ENCODE peak calls at places on chromosomes 6 and 20, in ten cellular contexts. B is astrocyte of the hippocampus; M is NCI-H1436 treated with DMSO at 0.1 percent for 48 hours; V is RWPE1; P is GM19239; O is cardiac fibroblast; K is amygdala; Q is A549; H is activated naive CD8-positive, alpha-beta T cell treated with anti-CD3 and anti-CD28 coated beads for 36 hours; G is trophoblast cell. X is an unnamed sample.

GRCh38 chr6:158056804-158057203 is 75.1 kb downstream of the SYNJ2 start:
- DNase-seq in B (no peak), M (no peak), V (no peak), P (no peak), O (no peak), K (no peak), Q (no peak), H (no peak), G (no peak), X (no peak)

GRCh38 chr6:9143140-9143539 is 707.8 kb upstream of the SLC35B3 start:
- DNase-seq in B (no peak), M (no peak), V (no peak), P (no peak), O (no peak), K (no peak), Q (no peak), H (no peak), G (no peak), X (no peak)

GRCh38 chr6:13302751-13303667 is 25.3 kb downstream of the TBC1D7 start:
- DNase-seq in B (peak), M (peak), V (peak), P (peak), O (peak), K (peak), Q (peak), H (peak), G (peak), X (peak)

GRCh38 chr6:84411060-84411629 is 183.7 kb upstream of the CEP162 start:
- DNase-seq in B (peak), M (no peak), V (peak), P (no peak), O (peak), K (no peak), Q (no peak), H (no peak), G (no peak), X (peak)

GRCh38 chr6:36028088-36028886 is 679 bp downstream of the MAPK14 start:
- DNase-seq in B (peak), M (no peak), V (peak), P (peak), O (peak), K (no peak), Q (no peak), H (peak), G (peak), X (peak)

GRCh38 chr6:116398366-116399005 is 27.7 kb downstream of the DSE start:
- DNase-seq in B (peak), M (no peak), V (no peak), P (no peak), O (no peak), K (no peak), Q (no peak), H (no peak), G (peak), X (peak)

GRCh38 chr20:47781631-47782030 is 3.6 kb downstream of the SULF2 start:
- DNase-seq in B (no peak), M (no peak), V (no peak), P (no peak), O (no peak), K (no peak), Q (no peak), H (no peak), G (peak), X (no peak)

GRCh38 chr6:158867381-158868121 is 48.4 kb upstream of the EZR start:
- DNase-seq in B (no peak), M (no peak), V (no peak), P (no peak), O (no peak), K (no peak), Q (no peak), H (no peak), G (no peak), X (no peak)

GRCh38 chr20:1987826-1988225 is 6.0 kb downstream of the PDYN start:
- DNase-seq in B (peak), M (no peak), V (no peak), P (no peak), O (peak), K (no peak), Q (no peak), H (no peak), G (no peak), X (peak)

GRCh38 chr6:139124887-139125672 is 9.8 kb upstream of the HECA start:
- DNase-seq in B (peak), M (no peak), V (peak), P (peak), O (peak), K (no peak), Q (peak), H (peak), G (peak), X (peak)

GRCh38 chr6:77106992-77107391 is 356.3 kb downstream of the HTR1B start:
- DNase-seq in B (no peak), M (no peak), V (no peak), P (no peak), O (no peak), K (no peak), Q (no peak), H (no peak), G (no peak), X (peak)

GRCh38 chr20:33894798-33895197 is 83.7 kb downstream of the CHMP4B start:
- DNase-seq in B (peak), M (no peak), V (no peak), P (no peak), O (peak), K (no peak), Q (no peak), H (no peak), G (peak), X (peak)

GRCh38 chr6:137848672-137849071 is 18.4 kb upstream of the TNFAIP3 start:
- DNase-seq in B (peak), M (no peak), V (no peak), P (no peak), O (peak), K (no peak), Q (no peak), H (no peak), G (peak), X (peak)

GRCh38 chr6:125918230-125918629 is 38.3 kb upstream of the HINT3 start:
- DNase-seq in B (no peak), M (no peak), V (no peak), P (no peak), O (no peak), K (no peak), Q (no peak), H (no peak), G (no peak), X (no peak)

GRCh38 chr6:72861059-72861458 is 239.2 kb downstream of the KCNQ5 start:
- DNase-seq in B (peak), M (no peak), V (no peak), P (no peak), O (no peak), K (no peak), Q (no peak), H (no peak), G (no peak), X (peak)

GRCh38 chr20:12827796-12828406 is 180.9 kb upstream of the SPTLC3 start:
- DNase-seq in B (no peak), M (no peak), V (no peak), P (no peak), O (no peak), K (no peak), Q (no peak), H (no peak), G (no peak), X (no peak)

GRCh38 chr6:56803594-56803993 is 151.3 kb upstream of the BEND6 start:
- DNase-seq in B (peak), M (no peak), V (no peak), P (no peak), O (peak), K (no peak), Q (no peak), H (no peak), G (no peak), X (no peak)

GRCh38 chr20:51650685-51651134 is 108.2 kb upstream of the NFATC2 start:
- DNase-seq in B (peak), M (no peak), V (peak), P (no peak), O (peak), K (no peak), Q (no peak), H (no peak), G (peak), X (peak)

GRCh38 chr6:131755597-131755996 is 44.8 kb upstream of the CTAGE9 start:
- DNase-seq in B (peak), M (no peak), V (no peak), P (no peak), O (no peak), K (no peak), Q (no peak), H (no peak), G (no peak), X (peak)

GRCh38 chr6:6712258-6712978 is 123.9 kb downstream of the LY86 start:
- DNase-seq in B (peak), M (no peak), V (peak), P (no peak), O (peak), K (no peak), Q (peak), H (no peak), G (no peak), X (peak)

GRCh38 chr6:90406142-90406794 is 109.6 kb upstream of the BACH2 start:
- DNase-seq in B (peak), M (no peak), V (peak), P (no peak), O (peak), K (no peak), Q (peak), H (peak), G (peak), X (peak)

GRCh38 chr20:10466325-10466724 is 31.2 kb downstream of the SLX4IP start:
- DNase-seq in B (peak), M (no peak), V (no peak), P (no peak), O (peak), K (no peak), Q (no peak), H (no peak), G (no peak), X (no peak)

GRCh38 chr6:39666706-39667489 is 58.3 kb downstream of the KIF6 start:
- DNase-seq in B (peak), M (no peak), V (no peak), P (no peak), O (no peak), K (no peak), Q (no peak), H (no peak), G (no peak), X (no peak)

X was measured in HCEC 1CT.